ENCODE peak calls at places on chromosomes 2 and 18, in eight cellular contexts. P, T, V, G, K, A, Z and X are unnamed samples.

GRCh38 chr2:174859563-174860169 is 95.4 kb upstream of the CHRNA1 start:
- DNase-seq in P (no peak), T (no peak), V (no peak), G (no peak), K (no peak), A (no peak), Z (no peak), X (no peak)

GRCh38 chr2:162029287-162029901 is 44.6 kb downstream of the DPP4 start:
- DNase-seq in P (no peak), T (no peak), V (no peak), G (no peak), K (no peak), A (peak; percentile 60), Z (peak; percentile 50), X (no peak)

GRCh38 chr2:83650897-83651296 is 808.2 kb downstream of the SUCLG1 start:
- DNase-seq in P (no peak), T (peak; percentile 77), V (no peak), G (no peak), K (no peak), A (no peak), Z (no peak), X (no peak)

GRCh38 chr18:46787674-46788073 is 30.8 kb upstream of the ST8SIA5 start:
- DNase-seq in P (no peak), T (no peak), V (no peak), G (no peak), K (no peak), A (no peak), Z (no peak), X (no peak)

GRCh38 chr18:79627750-79628294 is 51.8 kb upstream of the CTDP1 start:
- DNase-seq in P (no peak), T (no peak), V (no peak), G (no peak), K (no peak), A (no peak), Z (no peak), X (no peak)

GRCh38 chr2:15652316-15653276 is 60.9 kb downstream of the DDX1 start:
- DNase-seq in P (no peak), T (no peak), V (no peak), G (no peak), K (peak; percentile 28), A (no peak), Z (no peak), X (no peak)

GRCh38 chr2:33131820-33132219 is 185.1 kb downstream of the LTBP1 start:
- DNase-seq in P (no peak), T (no peak), V (no peak), G (no peak), K (no peak), A (no peak), Z (no peak), X (no peak)

GRCh38 chr2:232353096-232353495 is 25.5 kb upstream of the ALPP start:
- DNase-seq in P (no peak), T (no peak), V (no peak), G (no peak), K (no peak), A (peak; percentile 37), Z (no peak), X (no peak)

GRCh38 chr2:166285215-166285614 is 90.5 kb downstream of the SCN9A start:
- DNase-seq in P (no peak), T (no peak), V (no peak), G (no peak), K (no peak), A (no peak), Z (no peak), X (no peak)

GRCh38 chr18:63848159-63848558 is 39.3 kb upstream of the SERPINB2 start:
- DNase-seq in P (peak; percentile 46), T (peak; percentile 53), V (no peak), G (peak; percentile 67), K (no peak), A (no peak), Z (no peak), X (no peak)

GRCh38 chr2:14565666-14566065 is 66.9 kb upstream of the LRATD1 start:
- DNase-seq in P (no peak), T (no peak), V (no peak), G (no peak), K (no peak), A (no peak), Z (no peak), X (no peak)

GRCh38 chr2:179606141-179606540 is 255.3 kb downstream of the ZNF385B start:
- DNase-seq in P (no peak), T (no peak), V (no peak), G (no peak), K (no peak), A (no peak), Z (no peak), X (no peak)

GRCh38 chr2:173924285-173924684 is 40.9 kb downstream of the SP3 start:
- DNase-seq in P (no peak), T (no peak), V (no peak), G (no peak), K (no peak), A (no peak), Z (no peak), X (no peak)

GRCh38 chr18:79523221-79523737 is 127.5 kb downstream of the NFATC1 start:
- DNase-seq in P (no peak), T (no peak), V (no peak), G (peak; percentile 35), K (peak; percentile 42), A (no peak), Z (no peak), X (peak; percentile 82)

GRCh38 chr2:199804831-199805230 is 46.2 kb downstream of the FTCDNL1 start:
- DNase-seq in P (no peak), T (no peak), V (no peak), G (no peak), K (no peak), A (no peak), Z (no peak), X (no peak)

GRCh38 chr2:132623096-132623839 is 46.7 kb downstream of the LYPD1 start:
- DNase-seq in P (peak; percentile 8), T (no peak), V (no peak), G (no peak), K (no peak), A (no peak), Z (no peak), X (no peak)

GRCh38 chr2:204264746-204265145 is 280.5 kb upstream of the PARD3B start:
- DNase-seq in P (no peak), T (no peak), V (no peak), G (no peak), K (no peak), A (no peak), Z (no peak), X (no peak)

GRCh38 chr2:12498703-12499102 is 218.0 kb upstream of the TRIB2 start:
- DNase-seq in P (peak; percentile 27), T (no peak), V (no peak), G (no peak), K (no peak), A (no peak), Z (no peak), X (no peak)

GRCh38 chr18:55322176-55322735 is 265.7 kb downstream of the TCF4 start:
- DNase-seq in P (peak; percentile 90), T (peak; percentile 82), V (peak; percentile 45), G (peak; percentile 93), K (peak; percentile 86), A (peak; percentile 94), Z (peak; percentile 87), X (no peak)

GRCh38 chr18:61546598-61546997 is 213.4 kb downstream of the CDH20 start:
- DNase-seq in P (peak; percentile 84), T (no peak), V (no peak), G (no peak), K (no peak), A (no peak), Z (no peak), X (no peak)

GRCh38 chr2:171342014-171342413 is 91.8 kb downstream of the METTL8 start:
- DNase-seq in P (no peak), T (no peak), V (no peak), G (peak; percentile 25), K (no peak), A (no peak), Z (no peak), X (no peak)

GRCh38 chr2:16716944-16717343 is 51.3 kb upstream of the CYRIA start:
- DNase-seq in P (no peak), T (no peak), V (no peak), G (no peak), K (no peak), A (no peak), Z (no peak), X (no peak)